ENCODE peak calls at places on chromosomes 3 and 15, in nine cellular contexts. U, J, V, C, S, R, M, G and I are unnamed samples.

GRCh38 chr3:169662215-169663070 is 1.1 kb downstream of the MECOM start:
- DNase-seq in C (peak), V (no peak), U (no peak), G (no peak), S (no peak), J (no peak), R (peak), M (no peak), I (no peak)

GRCh38 chr3:170317954-170318353 is 39.6 kb upstream of the SKIL start:
- DNase-seq in S (no peak), M (no peak), G (no peak), U (no peak), V (no peak), C (no peak), R (no peak), J (no peak), I (no peak)

GRCh38 chr3:102301155-102301554 is 133.7 kb upstream of the ZPLD1 start:
- DNase-seq in C (no peak), S (no peak), R (no peak), M (no peak), U (no peak), J (no peak), G (no peak), V (no peak), I (no peak)

GRCh38 chr3:14899993-14900618 is 47.3 kb upstream of the NR2C2 start:
- DNase-seq in V (no peak), J (peak), S (no peak), G (no peak), M (no peak), U (no peak), C (no peak), R (no peak), I (no peak)

GRCh38 chr3:105656607-105657504 is 212.0 kb downstream of the CBLB start:
- DNase-seq in R (no peak), V (no peak), U (no peak), J (no peak), S (no peak), G (no peak), M (no peak), C (no peak), I (no peak)

GRCh38 chr15:40929730-40930429 is 740 bp downstream of the DLL4 start:
- DNase-seq in G (no peak), J (no peak), U (no peak), M (no peak), S (no peak), R (no peak), C (no peak), V (no peak), I (no peak)

GRCh38 chr3:195028877-195029606 is 241.9 kb downstream of the XXYLT1 start:
- DNase-seq in M (no peak), R (no peak), J (no peak), G (no peak), V (no peak), U (no peak), C (no peak), S (no peak), I (no peak)

GRCh38 chr3:71304684-71305083 is 278.8 kb downstream of the FOXP1 start:
- DNase-seq in M (no peak), G (no peak), R (peak), J (no peak), U (no peak), V (peak), S (no peak), C (peak), I (peak)

GRCh38 chr3:72738752-72739520 is 109.3 kb downstream of the SHQ1 start:
- DNase-seq in R (no peak), V (peak), S (no peak), M (no peak), U (no peak), G (no peak), J (peak), C (peak), I (no peak)

GRCh38 chr3:90241481-90241880 is 1134.1 kb downstream of the EPHA3 start:
- DNase-seq in J (no peak), M (no peak), U (no peak), V (no peak), C (no peak), R (no peak), S (no peak), G (no peak), I (no peak)

GRCh38 chr3:133135303-133135702 is 97.1 kb downstream of the TMEM108 start:
- DNase-seq in U (no peak), C (no peak), J (no peak), M (no peak), S (no peak), G (no peak), V (no peak), R (no peak), I (no peak)

GRCh38 chr15:63308947-63309346 is 31.5 kb downstream of the APH1B start:
- DNase-seq in M (no peak), S (no peak), J (no peak), V (no peak), G (no peak), C (no peak), R (no peak), U (no peak), I (no peak)

GRCh38 chr15:33846151-33846550 is 122.1 kb upstream of the CHRM5 start:
- DNase-seq in V (no peak), M (no peak), S (no peak), U (no peak), G (no peak), C (no peak), R (no peak), J (no peak), I (no peak)

GRCh38 chr15:39404767-39405173 is 176.1 kb upstream of the THBS1 start:
- DNase-seq in U (peak), J (no peak), V (no peak), G (no peak), S (peak), R (no peak), C (no peak), M (peak), I (peak)

GRCh38 chr15:62622775-62623174 is 419.8 kb upstream of the TPM1 start:
- DNase-seq in V (no peak), U (no peak), G (no peak), R (no peak), M (no peak), S (no peak), C (no peak), J (no peak), I (no peak)

GRCh38 chr3:133644768-133645167 is 17.0 kb downstream of the TOPBP1 start:
- DNase-seq in M (no peak), J (no peak), U (peak), R (no peak), C (no peak), S (peak), G (no peak), V (no peak), I (peak)

GRCh38 chr3:187102073-187102634 is 37.1 kb downstream of the RPL39L start:
- DNase-seq in R (no peak), V (no peak), G (no peak), S (no peak), J (no peak), U (no peak), M (no peak), C (no peak), I (no peak)

GRCh38 chr3:119098620-119099222 is 47.2 kb upstream of the TEX55 start:
- DNase-seq in M (peak), J (no peak), S (peak), C (peak), G (peak), R (no peak), U (peak), V (no peak), I (peak)

GRCh38 chr15:79849789-79850188 is 47.0 kb downstream of the MTHFS start:
- DNase-seq in M (peak), V (no peak), G (peak), J (no peak), S (no peak), U (no peak), C (peak), R (no peak), I (peak)

GRCh38 chr3:124886168-124887051 is 755 bp downstream of the ITGB5 start:
- DNase-seq in R (peak), J (no peak), U (no peak), M (no peak), C (peak), S (no peak), V (peak), G (no peak), I (no peak)